ENCODE peak calls at places on chromosomes 7 and 10, in four cellular contexts. One of them, this sample, is unnamed.

GRCh38 chr7:128027485-128027980 is 3.7 kb downstream of the LRRC4 start:
- DNase-seq in lower leg skin: no peak
- DNase-seq in HCT116: no peak
- DNase-seq in Peyer's patch: no peak
- DNase-seq in this sample: no peak

GRCh38 chr10:107579970-107580369 is 415.5 kb upstream of the SORCS1 start:
- DNase-seq in HCT116: no peak
- DNase-seq in Peyer's patch: no peak
- DNase-seq in lower leg skin: no peak
- DNase-seq in this sample: no peak

GRCh38 chr7:1842321-1843221 is 172.5 kb downstream of the ELFN1 start:
- DNase-seq in HCT116: no peak
- DNase-seq in Peyer's patch: peak
- DNase-seq in lower leg skin: no peak
- DNase-seq in this sample: peak

GRCh38 chr10:1154531-1154930 is 98.3 kb downstream of the WDR37 start:
- DNase-seq in lower leg skin: no peak
- DNase-seq in Peyer's patch: peak
- DNase-seq in HCT116: no peak
- DNase-seq in this sample: peak

GRCh38 chr10:184911-185310 is 49.7 kb downstream of the ZMYND11 start:
- DNase-seq in Peyer's patch: no peak
- DNase-seq in HCT116: no peak
- DNase-seq in lower leg skin: no peak
- DNase-seq in this sample: no peak

GRCh38 chr10:63376560-63377304 is 89.0 kb downstream of the JMJD1C start:
- DNase-seq in Peyer's patch: no peak
- DNase-seq in lower leg skin: no peak
- DNase-seq in HCT116: no peak
- DNase-seq in this sample: no peak

GRCh38 chr10:88297103-88297502 is 286.0 kb downstream of the RNLS start:
- DNase-seq in Peyer's patch: no peak
- DNase-seq in lower leg skin: no peak
- DNase-seq in HCT116: no peak
- DNase-seq in this sample: no peak

GRCh38 chr10:114917927-114918672 is 19.9 kb upstream of the TRUB1 start:
- DNase-seq in lower leg skin: no peak
- DNase-seq in HCT116: no peak
- DNase-seq in Peyer's patch: no peak
- DNase-seq in this sample: no peak

GRCh38 chr7:141369422-141369821 is 181.8 kb upstream of the AGK start:
- DNase-seq in Peyer's patch: no peak
- DNase-seq in HCT116: no peak
- DNase-seq in lower leg skin: no peak
- DNase-seq in this sample: no peak

GRCh38 chr7:106459397-106460072 is 174.8 kb upstream of the NAMPT start:
- DNase-seq in Peyer's patch: no peak
- DNase-seq in lower leg skin: no peak
- DNase-seq in HCT116: no peak
- DNase-seq in this sample: no peak

GRCh38 chr7:92717982-92718716 is 118.2 kb downstream of the CDK6 start:
- DNase-seq in Peyer's patch: peak
- DNase-seq in HCT116: no peak
- DNase-seq in lower leg skin: peak
- DNase-seq in this sample: peak

GRCh38 chr10:103856497-103857175 is 1.3 kb upstream of the SH3PXD2A start:
- DNase-seq in Peyer's patch: peak
- DNase-seq in HCT116: no peak
- DNase-seq in lower leg skin: no peak
- DNase-seq in this sample: no peak

GRCh38 chr10:132059760-132060508 is 5.8 kb upstream of the JAKMIP3 start:
- DNase-seq in HCT116: no peak
- DNase-seq in Peyer's patch: peak
- DNase-seq in lower leg skin: no peak
- DNase-seq in this sample: peak

GRCh38 chr10:75096749-75097148 is 14.7 kb upstream of the SAMD8 start:
- DNase-seq in lower leg skin: no peak
- DNase-seq in HCT116: no peak
- DNase-seq in Peyer's patch: no peak
- DNase-seq in this sample: no peak
- TF ChIP-seq POLR2A in lower leg skin: no peak
- TF ChIP-seq POLR2A in HCT116: no peak
- TF ChIP-seq POLR2A in Peyer's patch: no peak
- TF ChIP-seq POLR2A in this sample: no peak

GRCh38 chr10:96129387-96130325 is at the start of gene ZNF518A:
- DNase-seq in lower leg skin: peak
- DNase-seq in HCT116: peak
- DNase-seq in Peyer's patch: peak
- DNase-seq in this sample: peak
- TF ChIP-seq POLR2A in lower leg skin: no peak
- TF ChIP-seq POLR2A in HCT116: peak
- TF ChIP-seq POLR2A in Peyer's patch: peak
- TF ChIP-seq POLR2A in this sample: no peak

GRCh38 chr7:36152756-36153570 is at the start of gene EEPD1:
- DNase-seq in Peyer's patch: peak
- DNase-seq in lower leg skin: peak
- DNase-seq in HCT116: peak
- DNase-seq in this sample: peak
- TF ChIP-seq POLR2A in Peyer's patch: peak
- TF ChIP-seq POLR2A in lower leg skin: no peak
- TF ChIP-seq POLR2A in HCT116: peak
- TF ChIP-seq POLR2A in this sample: peak

DNA sequence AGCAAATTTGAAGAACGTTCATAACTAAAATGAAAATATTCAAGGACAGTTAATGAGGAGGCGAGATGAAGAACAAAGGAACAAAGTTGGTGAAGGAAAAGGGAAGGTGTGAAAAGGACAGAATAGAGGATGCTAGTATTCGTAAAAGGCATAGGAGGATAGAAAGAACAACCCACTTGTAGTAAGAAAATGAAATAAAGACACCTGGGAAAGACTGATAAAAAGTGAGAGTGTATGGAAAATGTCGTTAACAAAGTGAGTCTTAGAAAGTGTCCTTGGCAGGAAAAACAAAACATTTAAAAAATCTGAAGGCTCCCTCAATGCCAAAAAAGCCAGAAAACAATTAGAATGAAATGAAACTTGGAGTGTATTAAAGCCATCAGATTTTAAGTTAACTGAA is 29.6 kb upstream of the ZC3HAV1 start:
- DNase-seq in HCT116: no peak
- DNase-seq in lower leg skin: no peak
- DNase-seq in Peyer's patch: no peak
- DNase-seq in this sample: no peak
- TF ChIP-seq POLR2A in HCT116: no peak
- TF ChIP-seq POLR2A in lower leg skin: no peak
- TF ChIP-seq POLR2A in Peyer's patch: no peak
- TF ChIP-seq POLR2A in this sample: no peak

GRCh38 chr7:75906991-75907667 is 7.8 kb upstream of the POR start:
- DNase-seq in HCT116: no peak
- DNase-seq in lower leg skin: no peak
- DNase-seq in Peyer's patch: peak
- DNase-seq in this sample: no peak

GRCh38 chr7:75909521-75910132 is 5.3 kb upstream of the POR start:
- DNase-seq in HCT116: no peak
- DNase-seq in Peyer's patch: no peak
- DNase-seq in lower leg skin: no peak
- DNase-seq in this sample: no peak

GRCh38 chr7:75900617-75901315 is 14.2 kb upstream of the POR start:
- DNase-seq in Peyer's patch: no peak
- DNase-seq in lower leg skin: no peak
- DNase-seq in HCT116: no peak
- DNase-seq in this sample: no peak

GRCh38 chr7:75905785-75906604 is 9.0 kb upstream of the POR start:
- DNase-seq in Peyer's patch: peak
- DNase-seq in lower leg skin: peak
- DNase-seq in HCT116: no peak
- DNase-seq in this sample: peak
- TF ChIP-seq POLR2A in Peyer's patch: no peak
- TF ChIP-seq POLR2A in lower leg skin: no peak
- TF ChIP-seq POLR2A in HCT116: no peak
- TF ChIP-seq POLR2A in this sample: no peak

This sample was measured in spleen.